ENCODE peak calls at places on chromosome 4, in five cellular contexts. K is GM10248; Z is activated naive CD8-positive, alpha-beta T cell treated with anti-CD3 and anti-CD28 coated beads, Interleukin-2, amount 50 U/mL, for 24 hours; Y is amniotic stem cell; O is NCI-H1930. U is an unnamed sample.

GRCh38 chr4:7286170-7286569 is 93.8 kb downstream of the SORCS2 start:
- DNase-seq in K (no peak), Z (no peak), Y (no peak), O (no peak), U (no peak)

GRCh38 chr4:8675383-8675782 is 82.8 kb downstream of the CPZ start:
- DNase-seq in K (no peak), Z (no peak), Y (no peak), O (no peak), U (no peak)

GRCh38 chr4:5751918-5752802 is 41.2 kb downstream of the EVC start:
- DNase-seq in K (no peak), Z (no peak), Y (no peak), O (no peak), U (peak)

GRCh38 chr4:3483471-3483921 is 20.4 kb downstream of the DOK7 start:
- DNase-seq in K (no peak), Z (no peak), Y (no peak), O (no peak), U (no peak)

GRCh38 chr4:122576261-122577188 is 44.3 kb downstream of the IL21 start:
- DNase-seq in K (peak), Z (peak), Y (peak), O (peak), U (peak)

GRCh38 chr4:8009710-8010534 is 70.3 kb upstream of the AFAP1 start:
- DNase-seq in K (no peak), Z (no peak), Y (no peak), O (no peak), U (no peak)

GRCh38 chr4:143558823-143559756 is 45.6 kb downstream of the SMARCA5 start:
- DNase-seq in K (peak), Z (peak), Y (no peak), O (peak), U (peak)

GRCh38 chr4:75037253-75037652 is 104.3 kb downstream of the PARM1 start:
- DNase-seq in K (no peak), Z (no peak), Y (no peak), O (no peak), U (no peak)

GRCh38 chr4:88591787-88592599 is at the start of gene HERC3:
- DNase-seq in K (peak), Z (peak), Y (peak), O (peak), U (peak)

GRCh38 chr4:133464311-133464710 is 315.2 kb downstream of the PCDH10 start:
- DNase-seq in K (no peak), Z (no peak), Y (no peak), O (no peak), U (no peak)

GRCh38 chr4:168743131-168743530 is 246.3 kb downstream of the PALLD start:
- DNase-seq in K (no peak), Z (no peak), Y (no peak), O (no peak), U (no peak)

GRCh38 chr4:40003986-40004385 is 26.3 kb upstream of the PDS5A start:
- DNase-seq in K (peak), Z (no peak), Y (no peak), O (no peak), U (no peak)

GRCh38 chr4:158319880-158320279 is 109.6 kb downstream of the TMEM144 start:
- DNase-seq in K (no peak), Z (no peak), Y (no peak), O (no peak), U (no peak)

GRCh38 chr4:828641-829271 is 2.8 kb upstream of the CPLX1 start:
- DNase-seq in K (no peak), Z (no peak), Y (no peak), O (no peak), U (no peak)

U was measured in fibroblast of the conjunctiva.